ENCODE peak calls at places on chromosomes 3 and 15, in eight cellular contexts. One of them, this sample, is unnamed.

GRCh38 chr3:74067296-74067695 is 442.6 kb upstream of the PDZRN3 start:
- DNase-seq in body of pancreas: peak; percentile 34
- DNase-seq in uterus: no peak
- DNase-seq in A549: no peak
- DNase-seq in prostate gland: peak; percentile 10
- DNase-seq in stomach: peak; percentile 35
- DNase-seq in HCT116: no peak
- DNase-seq in breast epithelium: no peak
- DNase-seq in this sample: peak; percentile 26

GRCh38 chr3:45782381-45782780 is 14.0 kb downstream of the SLC6A20 start:
- DNase-seq in body of pancreas: no peak
- DNase-seq in uterus: no peak
- DNase-seq in A549: no peak
- DNase-seq in prostate gland: no peak
- DNase-seq in stomach: no peak
- DNase-seq in HCT116: no peak
- DNase-seq in breast epithelium: no peak
- DNase-seq in this sample: no peak

GRCh38 chr3:13747627-13748026 is 132.2 kb downstream of the WNT7A start:
- DNase-seq in body of pancreas: no peak
- DNase-seq in uterus: no peak
- DNase-seq in A549: no peak
- DNase-seq in prostate gland: no peak
- DNase-seq in stomach: no peak
- DNase-seq in HCT116: no peak
- DNase-seq in breast epithelium: no peak
- DNase-seq in this sample: no peak

GRCh38 chr15:60548101-60548500 is 69.2 kb upstream of the ICE2 start:
- DNase-seq in body of pancreas: no peak
- DNase-seq in uterus: no peak
- DNase-seq in A549: no peak
- DNase-seq in prostate gland: no peak
- DNase-seq in stomach: no peak
- DNase-seq in HCT116: no peak
- DNase-seq in breast epithelium: no peak
- DNase-seq in this sample: no peak

GRCh38 chr3:112984485-112984884 is 6.3 kb upstream of the GTPBP8 start:
- DNase-seq in body of pancreas: peak; percentile 14
- DNase-seq in uterus: no peak
- DNase-seq in A549: no peak
- DNase-seq in prostate gland: peak; percentile 46
- DNase-seq in stomach: peak; percentile 36
- DNase-seq in HCT116: no peak
- DNase-seq in breast epithelium: no peak
- DNase-seq in this sample: no peak

GRCh38 chr3:99542771-99543518 is 95.4 kb upstream of the COL8A1 start:
- DNase-seq in body of pancreas: no peak
- DNase-seq in uterus: no peak
- DNase-seq in A549: no peak
- DNase-seq in prostate gland: no peak
- DNase-seq in stomach: no peak
- DNase-seq in HCT116: no peak
- DNase-seq in breast epithelium: no peak
- DNase-seq in this sample: no peak

GRCh38 chr3:146746190-146746589 is 141.0 kb upstream of the PLSCR5 start:
- DNase-seq in body of pancreas: no peak
- DNase-seq in uterus: no peak
- DNase-seq in A549: no peak
- DNase-seq in prostate gland: no peak
- DNase-seq in stomach: no peak
- DNase-seq in HCT116: no peak
- DNase-seq in breast epithelium: no peak
- DNase-seq in this sample: no peak

GRCh38 chr15:59371458-59372351 is 966 bp downstream of the MYO1E start:
- DNase-seq in body of pancreas: peak; percentile 82
- DNase-seq in uterus: peak; percentile 19
- DNase-seq in A549: peak; percentile 46
- DNase-seq in prostate gland: peak; percentile 55
- DNase-seq in stomach: peak; percentile 70
- DNase-seq in HCT116: no peak
- DNase-seq in breast epithelium: peak; percentile 53
- DNase-seq in this sample: peak; percentile 28

GRCh38 chr15:77335298-77335697 is 84.6 kb downstream of the PEAK1 start:
- DNase-seq in body of pancreas: no peak
- DNase-seq in uterus: no peak
- DNase-seq in A549: no peak
- DNase-seq in prostate gland: no peak
- DNase-seq in stomach: no peak
- DNase-seq in HCT116: no peak
- DNase-seq in breast epithelium: no peak
- DNase-seq in this sample: peak; percentile 85

GRCh38 chr15:98126326-98127090 is 166.0 kb downstream of the ARRDC4 start:
- DNase-seq in body of pancreas: no peak
- DNase-seq in uterus: no peak
- DNase-seq in A549: no peak
- DNase-seq in prostate gland: no peak
- DNase-seq in stomach: no peak
- DNase-seq in HCT116: no peak
- DNase-seq in breast epithelium: no peak
- DNase-seq in this sample: no peak

GRCh38 chr15:22806156-22806555 is 19.7 kb downstream of the NIPA1 start:
- DNase-seq in body of pancreas: no peak
- DNase-seq in uterus: no peak
- DNase-seq in A549: no peak
- DNase-seq in prostate gland: no peak
- DNase-seq in stomach: no peak
- DNase-seq in HCT116: no peak
- DNase-seq in breast epithelium: no peak
- DNase-seq in this sample: no peak

GRCh38 chr15:100168787-100169186 is 173.0 kb downstream of the ADAMTS17 start:
- DNase-seq in body of pancreas: no peak
- DNase-seq in uterus: no peak
- DNase-seq in A549: no peak
- DNase-seq in prostate gland: no peak
- DNase-seq in stomach: no peak
- DNase-seq in HCT116: no peak
- DNase-seq in breast epithelium: no peak
- DNase-seq in this sample: no peak

GRCh38 chr3:38579146-38579545 is 70.3 kb downstream of the SCN5A start:
- DNase-seq in body of pancreas: peak; percentile 66
- DNase-seq in uterus: no peak
- DNase-seq in A549: no peak
- DNase-seq in prostate gland: no peak
- DNase-seq in stomach: peak; percentile 17
- DNase-seq in HCT116: no peak
- DNase-seq in breast epithelium: peak; percentile 29
- DNase-seq in this sample: no peak

GRCh38 chr15:80233511-80234080 is 18.4 kb downstream of the CTXND1 start:
- DNase-seq in body of pancreas: no peak
- DNase-seq in uterus: no peak
- DNase-seq in A549: no peak
- DNase-seq in prostate gland: no peak
- DNase-seq in stomach: no peak
- DNase-seq in HCT116: no peak
- DNase-seq in breast epithelium: no peak
- DNase-seq in this sample: no peak

GRCh38 chr3:111733856-111734255 is 125.2 kb upstream of the PHLDB2 start:
- DNase-seq in body of pancreas: no peak
- DNase-seq in uterus: no peak
- DNase-seq in A549: no peak
- DNase-seq in prostate gland: no peak
- DNase-seq in stomach: no peak
- DNase-seq in HCT116: no peak
- DNase-seq in breast epithelium: no peak
- DNase-seq in this sample: no peak

GRCh38 chr3:159785276-159785675 is 203.4 kb upstream of the IL12A start:
- DNase-seq in body of pancreas: no peak
- DNase-seq in uterus: no peak
- DNase-seq in A549: no peak
- DNase-seq in prostate gland: no peak
- DNase-seq in stomach: no peak
- DNase-seq in HCT116: no peak
- DNase-seq in breast epithelium: no peak
- DNase-seq in this sample: no peak

GRCh38 chr15:70802629-70803028 is 39.3 kb upstream of the UACA start:
- DNase-seq in body of pancreas: no peak
- DNase-seq in uterus: no peak
- DNase-seq in A549: peak; percentile 41
- DNase-seq in prostate gland: no peak
- DNase-seq in stomach: no peak
- DNase-seq in HCT116: no peak
- DNase-seq in breast epithelium: no peak
- DNase-seq in this sample: no peak

GRCh38 chr15:60875681-60876080 is 353.4 kb downstream of the RORA start:
- DNase-seq in body of pancreas: no peak
- DNase-seq in uterus: no peak
- DNase-seq in A549: no peak
- DNase-seq in prostate gland: no peak
- DNase-seq in stomach: no peak
- DNase-seq in HCT116: no peak
- DNase-seq in breast epithelium: no peak
- DNase-seq in this sample: no peak

GRCh38 chr3:134350861-134351311 is 23.4 kb downstream of the AMOTL2 start:
- DNase-seq in body of pancreas: peak; percentile 92
- DNase-seq in uterus: peak; percentile 27
- DNase-seq in A549: no peak
- DNase-seq in prostate gland: no peak
- DNase-seq in stomach: peak; percentile 86
- DNase-seq in HCT116: no peak
- DNase-seq in breast epithelium: peak; percentile 84
- DNase-seq in this sample: no peak

GRCh38 chr3:173501941-173502489 is 104.5 kb downstream of the NLGN1 start:
- DNase-seq in body of pancreas: no peak
- DNase-seq in uterus: no peak
- DNase-seq in A549: no peak
- DNase-seq in prostate gland: no peak
- DNase-seq in stomach: no peak
- DNase-seq in HCT116: no peak
- DNase-seq in breast epithelium: no peak
- DNase-seq in this sample: no peak

GRCh38 chr3:132283440-132283839 is 33.8 kb upstream of the ACP3 start:
- DNase-seq in body of pancreas: no peak
- DNase-seq in uterus: no peak
- DNase-seq in A549: no peak
- DNase-seq in prostate gland: no peak
- DNase-seq in stomach: no peak
- DNase-seq in HCT116: no peak
- DNase-seq in breast epithelium: no peak
- DNase-seq in this sample: no peak

GRCh38 chr3:179272385-179272784 is 21.5 kb upstream of the KCNMB3 start:
- DNase-seq in body of pancreas: peak; percentile 16
- DNase-seq in uterus: no peak
- DNase-seq in A549: no peak
- DNase-seq in prostate gland: no peak
- DNase-seq in stomach: no peak
- DNase-seq in HCT116: peak; percentile 1
- DNase-seq in breast epithelium: no peak
- DNase-seq in this sample: no peak

GRCh38 chr15:68630836-68631235 is 52.0 kb downstream of the CORO2B start:
- DNase-seq in body of pancreas: no peak
- DNase-seq in uterus: no peak
- DNase-seq in A549: no peak
- DNase-seq in prostate gland: no peak
- DNase-seq in stomach: no peak
- DNase-seq in HCT116: no peak
- DNase-seq in breast epithelium: no peak
- DNase-seq in this sample: no peak

DNA sequence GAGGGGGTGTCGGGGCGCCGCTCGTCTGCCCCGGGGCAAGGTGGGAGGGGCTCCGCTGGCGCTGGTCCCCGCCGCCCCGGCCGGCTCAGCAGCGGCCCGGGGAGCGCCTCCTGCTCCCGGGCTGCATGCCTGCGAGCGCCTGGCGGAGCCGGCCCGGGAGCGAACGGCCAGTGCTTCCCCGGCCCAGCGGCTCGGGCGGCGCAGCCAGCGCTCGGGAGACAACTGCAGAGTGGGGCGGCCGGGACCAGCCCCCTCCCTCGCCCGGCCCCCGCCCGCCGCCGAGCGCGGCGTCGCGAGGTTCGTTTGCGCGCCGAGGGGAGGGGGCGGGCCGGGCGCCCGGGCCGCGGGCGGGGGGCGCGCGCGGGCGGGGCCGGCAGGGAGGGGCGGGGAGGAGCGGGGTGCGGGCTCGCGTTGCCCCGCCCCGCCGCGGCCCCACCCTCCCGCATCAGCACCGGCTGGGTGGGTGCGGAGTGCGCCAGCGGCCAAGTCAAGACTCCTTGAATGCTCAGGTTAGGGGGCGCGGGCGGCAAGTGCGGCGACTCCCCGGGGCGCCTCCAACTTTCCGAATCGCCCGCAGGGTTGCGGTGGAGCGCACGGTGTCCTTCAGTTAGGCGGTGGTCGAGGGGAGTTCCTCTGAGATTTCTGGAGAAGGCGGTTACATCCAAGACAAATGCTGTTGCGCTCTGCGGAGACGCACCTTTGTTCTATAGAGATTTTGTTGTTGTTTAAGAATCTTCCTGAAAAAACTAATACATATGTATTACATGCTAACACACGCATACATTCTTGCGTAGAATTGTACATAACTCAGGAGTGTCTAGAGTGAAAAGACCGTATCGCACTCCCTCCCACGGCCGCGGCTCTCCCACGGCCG is at the start of gene RGMA:
- DNase-seq in body of pancreas: peak; percentile 57
- DNase-seq in uterus: peak; percentile 53
- DNase-seq in A549: no peak
- DNase-seq in prostate gland: no peak
- DNase-seq in stomach: no peak
- DNase-seq in HCT116: no peak
- DNase-seq in breast epithelium: no peak
- DNase-seq in this sample: peak; percentile 69
- H3K4me3 ChIP-seq in body of pancreas: peak within 1 kb of the TSS; percentile 47
- H3K4me3 ChIP-seq in uterus: peak within 1 kb of the TSS; percentile 51
- H3K4me3 ChIP-seq in A549: peak within 1 kb of the TSS; percentile 45
- H3K4me3 ChIP-seq in prostate gland: peak within 1 kb of the TSS; percentile 50
- H3K4me3 ChIP-seq in stomach: peak within 1 kb of the TSS; percentile 75
- H3K4me3 ChIP-seq in HCT116: no peak within 1 kb of the TSS
- H3K4me3 ChIP-seq in breast epithelium: peak within 1 kb of the TSS; percentile 74
- H3K4me3 ChIP-seq in this sample: peak within 1 kb of the TSS; percentile 75

GRCh38 chr15:65087873-65088642 is 11.5 kb downstream of the KBTBD13 start:
- DNase-seq in body of pancreas: no peak
- DNase-seq in uterus: peak; percentile 88
- DNase-seq in A549: no peak
- DNase-seq in prostate gland: peak; percentile 85
- DNase-seq in stomach: no peak
- DNase-seq in HCT116: no peak
- DNase-seq in breast epithelium: peak; percentile 94
- DNase-seq in this sample: peak; percentile 76
- H3K27ac ChIP-seq in body of pancreas: no peak overlapping the region
- H3K27ac ChIP-seq in uterus: peak overlapping the region; percentile 94
- H3K27ac ChIP-seq in A549: no peak overlapping the region
- H3K27ac ChIP-seq in prostate gland: peak overlapping the region; percentile 87
- H3K27ac ChIP-seq in stomach: peak overlapping the region; percentile 87
- H3K27ac ChIP-seq in HCT116: no peak overlapping the region
- H3K27ac ChIP-seq in breast epithelium: peak overlapping the region; percentile 98
- H3K27ac ChIP-seq in this sample: peak overlapping the region; percentile 78

GRCh38 chr15:31225356-31225955 is 101.2 kb upstream of the KLF13 start:
- DNase-seq in body of pancreas: no peak
- DNase-seq in uterus: no peak
- DNase-seq in A549: no peak
- DNase-seq in prostate gland: no peak
- DNase-seq in stomach: no peak
- DNase-seq in HCT116: no peak
- DNase-seq in breast epithelium: no peak
- DNase-seq in this sample: peak; percentile 27
- TF ChIP-seq POLR2A in body of pancreas: no peak
- TF ChIP-seq POLR2A in uterus: no peak
- TF ChIP-seq POLR2A in A549: no peak
- TF ChIP-seq POLR2A in prostate gland: no peak
- TF ChIP-seq POLR2A in stomach: no peak
- TF ChIP-seq POLR2A in HCT116: no peak
- TF ChIP-seq POLR2A in breast epithelium: no peak
- TF ChIP-seq POLR2A in this sample: no peak

GRCh38 chr3:197952440-197952839 is 2.5 kb downstream of the RPL35A start:
- DNase-seq in body of pancreas: no peak
- DNase-seq in uterus: no peak
- DNase-seq in A549: no peak
- DNase-seq in prostate gland: no peak
- DNase-seq in stomach: no peak
- DNase-seq in HCT116: no peak
- DNase-seq in breast epithelium: no peak
- DNase-seq in this sample: no peak
- H3K4me3 ChIP-seq in body of pancreas: no peak overlapping the region
- H3K4me3 ChIP-seq in uterus: no peak overlapping the region
- H3K4me3 ChIP-seq in A549: no peak overlapping the region
- H3K4me3 ChIP-seq in prostate gland: no peak overlapping the region
- H3K4me3 ChIP-seq in stomach: no peak overlapping the region
- H3K4me3 ChIP-seq in HCT116: no peak overlapping the region
- H3K4me3 ChIP-seq in breast epithelium: no peak overlapping the region
- H3K4me3 ChIP-seq in this sample: no peak overlapping the region

This sample was measured in testis.